ENCODE peak calls at places on chromosomes 16 and 17, in nine cellular contexts. I is NCI-H1417, G is HCT116, J is NCI-H1694, N is stomach, Q is A172, P is T-helper 1 cell, X is lower leg skin, A is Right ventricle myocardium inferior. Z is an unnamed sample.

GRCh38 chr17:72462814-72463213 is 342.0 kb downstream of the SOX9 start:
- DNase-seq in I (no peak), G (no peak), J (no peak), N (no peak), Q (no peak), P (no peak), X (no peak), A (no peak), Z (peak; percentile 55)

GRCh38 chr16:79769320-79770243 is 169.0 kb upstream of the MAF start:
- DNase-seq in I (no peak), G (no peak), J (no peak), N (no peak), Q (no peak), P (no peak), X (no peak), A (no peak), Z (no peak)

GRCh38 chr16:24255446-24256352 is at the start of gene CACNG3:
- DNase-seq in I (no peak), G (no peak), J (no peak), N (no peak), Q (no peak), P (no peak), X (no peak), A (peak; percentile 69), Z (peak; percentile 10)

GRCh38 chr17:35795007-35795870 is at the start of gene MMP28:
- DNase-seq in I (peak; percentile 78), G (no peak), J (no peak), N (peak; percentile 64), Q (peak; percentile 21), P (no peak), X (peak; percentile 88), A (no peak), Z (peak; percentile 52)

GRCh38 chr16:67672739-67673662 is 6.4 kb downstream of the C16orf86 start:
- DNase-seq in I (peak; percentile 46), G (peak; percentile 42), J (peak; percentile 9), N (peak; percentile 75), Q (peak; percentile 62), P (no peak), X (peak; percentile 92), A (no peak), Z (peak; percentile 58)

GRCh38 chr16:88926374-88926990 is 50.5 kb downstream of the CBFA2T3 start:
- DNase-seq in I (no peak), G (peak; percentile 78), J (no peak), N (no peak), Q (peak; percentile 67), P (no peak), X (no peak), A (no peak), Z (no peak)

GRCh38 chr17:76700627-76701470 is 9.9 kb downstream of the MXRA7 start:
- DNase-seq in I (peak; percentile 76), G (no peak), J (no peak), N (no peak), Q (no peak), P (no peak), X (no peak), A (peak; percentile 84), Z (no peak)

GRCh38 chr17:68057531-68057952 is 22.0 kb downstream of the KPNA2 start:
- DNase-seq in I (peak; percentile 13), G (peak; percentile 32), J (peak; percentile 46), N (peak; percentile 31), Q (peak; percentile 25), P (no peak), X (peak; percentile 50), A (no peak), Z (no peak)

GRCh38 chr16:907361-907760 is 63.4 kb downstream of the LMF1 start:
- DNase-seq in I (no peak), G (no peak), J (no peak), N (no peak), Q (no peak), P (no peak), X (no peak), A (peak; percentile 6), Z (no peak)

GRCh38 chr17:61362396-61362795 is 37.2 kb upstream of the TBX2 start:
- DNase-seq in I (peak; percentile 36), G (no peak), J (no peak), N (no peak), Q (no peak), P (no peak), X (no peak), A (no peak), Z (no peak)

GRCh38 chr17:67227488-67227887 is 17.5 kb downstream of the HELZ start:
- DNase-seq in I (no peak), G (no peak), J (no peak), N (no peak), Q (no peak), P (no peak), X (no peak), A (no peak), Z (no peak)

GRCh38 chr16:75306102-75306762 is 54.8 kb upstream of the BCAR1 start:
- DNase-seq in I (no peak), G (peak; percentile 49), J (no peak), N (peak; percentile 32), Q (peak; percentile 47), P (no peak), X (no peak), A (no peak), Z (peak; percentile 54)

GRCh38 chr16:794853-795466 is 5.6 kb downstream of the GNG13 start:
- DNase-seq in I (no peak), G (no peak), J (no peak), N (no peak), Q (no peak), P (no peak), X (no peak), A (no peak), Z (no peak)

GRCh38 chr17:77465358-77466041 is 324.7 kb downstream of the SEC14L1 start:
- DNase-seq in I (no peak), G (no peak), J (no peak), N (peak; percentile 62), Q (peak; percentile 64), P (peak; percentile 43), X (no peak), A (no peak), Z (no peak)

GRCh38 chr17:76440722-76441362 is 12.1 kb downstream of the UBE2O start:
- DNase-seq in I (no peak), G (no peak), J (no peak), N (no peak), Q (no peak), P (no peak), X (no peak), A (no peak), Z (no peak)

GRCh38 chr17:71085238-71086033 is 916.1 kb downstream of the KCNJ2 start:
- DNase-seq in I (peak; percentile 71), G (peak; percentile 35), J (no peak), N (peak; percentile 27), Q (peak; percentile 23), P (no peak), X (no peak), A (no peak), Z (peak; percentile 22)

GRCh38 chr17:32928527-32929287 is 754 bp downstream of the TMEM98 start:
- DNase-seq in I (peak; percentile 64), G (no peak), J (no peak), N (no peak), Q (no peak), P (no peak), X (peak; percentile 28), A (no peak), Z (no peak)

GRCh38 chr16:2429771-2430663 is 770 bp downstream of the CCNF start:
- DNase-seq in I (peak; percentile 62), G (no peak), J (no peak), N (no peak), Q (no peak), P (no peak), X (no peak), A (no peak), Z (peak; percentile 31)

GRCh38 chr17:49637050-49637449 is 40.8 kb downstream of the SPOP start:
- DNase-seq in I (no peak), G (no peak), J (no peak), N (no peak), Q (peak; percentile 56), P (no peak), X (no peak), A (no peak), Z (no peak)

GRCh38 chr17:73719588-73720071 is 75.4 kb upstream of the SDK2 start:
- DNase-seq in I (peak; percentile 82), G (no peak), J (no peak), N (no peak), Q (no peak), P (no peak), X (no peak), A (no peak), Z (no peak)

GRCh38 chr16:27761816-27762215 is 211.9 kb downstream of the KATNIP start:
- DNase-seq in I (no peak), G (no peak), J (no peak), N (no peak), Q (no peak), P (no peak), X (no peak), A (no peak), Z (no peak)

Z was measured in A549.